ENCODE peak calls at places on chromosomes 4 and X, in four cellular contexts. I, O, B and J are unnamed samples. For H3K4me1, the result is how much of the 10 kb centered on the place peaks cover.

GRCh38 chrX:73068467-73069364 is 10.6 kb downstream of the PABPC1L2A start:
- DNase-seq in O (no peak), B (no peak), I (no peak), J (peak)

GRCh38 chr4:146646601-146647000 is 7.9 kb downstream of the POU4F2 start:
- DNase-seq in I (no peak), B (no peak), O (no peak), J (no peak)

GRCh38 chr4:76548704-76549103 is 113.7 kb downstream of the SHROOM3 start:
- DNase-seq in I (no peak), O (no peak), B (peak), J (no peak)

GRCh38 chrX:9282325-9282724 is 182.5 kb upstream of the TBL1X start:
- DNase-seq in O (no peak), B (no peak), I (no peak), J (no peak)

GRCh38 chr4:76233967-76234678 is 17.4 kb upstream of the FAM47E start:
- DNase-seq in I (peak), O (no peak), B (no peak), J (peak)

GRCh38 chr4:18582841-18583240 is 561.3 kb upstream of the LCORL start:
- DNase-seq in B (no peak), O (no peak), I (no peak), J (no peak)

GRCh38 chr4:14193601-14194000 is 566.1 kb upstream of the BOD1L1 start:
- DNase-seq in O (no peak), I (no peak), B (no peak), J (no peak)

GRCh38 chrX:120023259-120023658 is 54.2 kb downstream of the RHOXF2B start:
- DNase-seq in O (no peak), I (no peak), B (no peak), J (no peak)

GRCh38 chrX:581717-582116 is 48.9 kb upstream of the SHOX start:
- DNase-seq in O (peak), B (no peak), I (no peak), J (no peak)

GRCh38 chrX:120251471-120252011 is 929 bp downstream of the ZBTB33 start:
- DNase-seq in O (peak), B (peak), I (no peak), J (no peak)

GRCh38 chr4:140790765-140791164 is 34.6 kb upstream of the TBC1D9 start:
- DNase-seq in B (no peak), O (peak), I (peak), J (no peak)

GRCh38 chr4:42638276-42638675 is 18.6 kb downstream of the ATP8A1 start:
- DNase-seq in I (no peak), O (peak), B (no peak), J (no peak)

GRCh38 chr4:105197777-105198176 is 51.1 kb downstream of the TET2 start:
- DNase-seq in I (no peak), O (peak), B (no peak), J (no peak)

GRCh38 chr4:98648602-98649001 is 9.8 kb downstream of the TSPAN5 start:
- DNase-seq in I (no peak), O (no peak), B (no peak), J (no peak)

GRCh38 chr4:165016971-165017370 is 14.8 kb upstream of the TRIM60 start:
- DNase-seq in I (no peak), B (no peak), O (peak), J (no peak)

GRCh38 chrX:28981952-28982351 is 394.7 kb downstream of the IL1RAPL1 start:
- DNase-seq in B (no peak), I (no peak), O (no peak), J (no peak)

GRCh38 chr4:176794151-176794550 is 1.4 kb upstream of the VEGFC start:
- DNase-seq in O (peak), B (no peak), I (peak), J (no peak)

GRCh38 chr4:44493924-44494323 is 45.3 kb upstream of the KCTD8 start:
- DNase-seq in B (no peak), O (peak), I (no peak), J (no peak)

GRCh38 chr4:8538703-8539567 is 41.3 kb upstream of the GPR78 start:
- DNase-seq in I (peak), O (peak), B (peak), J (peak)

GRCh38 chrX:155682834-155683233 is 70.1 kb upstream of the TMLHE start:
- DNase-seq in O (no peak), I (no peak), B (no peak), J (no peak)

GRCh38 chr4:141580523-141580922 is 55.9 kb upstream of the IL15 start:
- DNase-seq in I (no peak), O (no peak), B (no peak), J (no peak)

GRCh38 chrX:139720136-139720535 is 12.2 kb upstream of the MCF2 start:
- DNase-seq in I (no peak), O (peak), B (no peak), J (no peak)

GRCh38 chr4:10063544-10064300 is 42.4 kb upstream of the SLC2A9 start:
- DNase-seq in O (peak), I (peak), B (peak), J (peak)

GRCh38 chr4:154124539-154125255 is 335.8 kb upstream of the SFRP2 start:
- DNase-seq in B (no peak), I (peak), O (peak), J (no peak)

GRCh38 chr4:138037716-138038115 is 204.4 kb downstream of the SLC7A11 start:
- DNase-seq in O (no peak), I (no peak), B (no peak), J (no peak)

GRCh38 chr4:48017108-48017527 is 546 bp downstream of the NIPAL1 start:
- DNase-seq in O (peak), B (peak), I (peak), J (peak)

DNA sequence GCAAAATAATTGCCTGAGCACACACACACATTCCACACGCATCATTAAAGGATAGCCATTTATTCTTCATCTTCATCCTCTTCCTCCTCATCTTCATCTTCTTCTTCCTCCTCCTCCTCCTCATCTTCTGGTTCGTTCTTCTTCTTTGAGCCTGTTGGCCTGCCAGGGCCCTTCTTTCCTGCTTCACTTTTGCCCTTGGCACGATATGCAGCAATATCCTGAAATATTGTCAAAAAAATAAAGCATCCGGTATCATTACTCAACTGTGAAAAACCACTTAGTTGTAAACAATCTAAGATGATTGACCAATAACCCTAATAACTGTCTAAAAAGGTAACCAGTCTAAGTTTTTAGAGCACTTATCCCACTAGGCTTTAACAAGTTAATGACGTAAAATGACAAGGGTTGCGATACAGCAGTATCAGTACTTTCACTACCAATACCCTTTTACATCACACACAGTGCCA is 2.1 kb downstream of the HMGB2 start:
- DNase-seq in I (no peak), O (no peak), B (no peak), J (no peak)
- H3K4me3 ChIP-seq in I (peak), O (peak), B (no peak), J (no peak)

GRCh38 chr4:148434075-148434773 is 8.0 kb downstream of the NR3C2 start:
- DNase-seq in I (no peak), O (no peak), B (no peak), J (no peak)
- H3K4me1 ChIP-seq in I (under half), O (under half), B (half or more), J (under half)

GRCh38 chr4:61959087-61959486 is 759.0 kb downstream of the ADGRL3 start:
- DNase-seq in B (no peak), O (no peak), I (no peak), J (no peak)

GRCh38 chr4:61958591-61958990 is 758.5 kb downstream of the ADGRL3 start:
- DNase-seq in B (no peak), O (no peak), I (no peak), J (no peak)
- TF ChIP-seq CTCF in B (no peak), O (no peak), I (no peak), J (no peak)

DNA sequence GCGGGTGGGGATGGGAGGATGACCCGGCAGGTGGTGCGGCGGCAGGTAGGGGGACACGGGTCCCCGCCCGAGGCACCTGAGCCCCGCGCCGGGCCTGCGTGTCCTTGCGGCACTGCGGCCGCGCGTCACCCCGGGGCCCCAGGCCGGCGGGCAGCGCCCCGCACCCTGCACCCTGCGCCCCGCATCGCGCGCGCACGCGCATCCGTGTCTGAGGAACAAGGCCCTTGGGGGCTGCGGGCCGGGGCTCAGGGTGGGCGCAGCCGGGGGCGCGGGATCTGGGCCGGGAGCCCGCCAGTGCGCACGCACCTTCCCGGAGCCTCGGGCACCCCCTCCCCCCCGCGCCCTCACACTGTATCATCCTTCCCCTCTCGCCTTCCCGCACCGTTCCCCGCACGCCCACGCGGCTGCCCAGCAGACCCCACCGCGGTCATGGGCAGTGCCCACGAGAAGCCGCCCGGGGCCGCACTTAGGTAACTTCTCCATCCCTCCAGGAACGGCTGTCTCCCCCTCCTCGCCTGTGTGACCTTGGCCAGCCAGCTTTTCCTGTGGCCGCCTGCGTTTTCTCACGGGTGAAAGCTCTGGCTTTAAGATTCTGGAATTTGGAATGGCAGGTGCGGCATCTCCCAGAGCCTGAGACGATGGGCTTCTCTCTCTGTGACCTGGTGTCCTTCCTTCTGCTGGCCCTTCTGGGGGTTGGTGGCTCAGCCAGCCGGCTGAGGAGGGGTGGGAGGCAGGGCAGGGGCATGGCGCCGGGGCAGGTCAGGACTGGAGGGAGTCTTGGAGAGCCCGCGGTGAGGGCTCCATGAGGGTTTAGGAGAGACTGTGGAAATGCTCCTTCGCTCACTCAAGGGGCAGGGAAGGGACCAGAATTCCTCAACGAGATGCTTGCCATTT is 746 bp downstream of the ATP2B3 start:
- DNase-seq in I (no peak), O (no peak), B (no peak), J (no peak)
- H3K4me3 ChIP-seq in I (no peak), O (no peak), B (no peak), J (no peak)